ENCODE peak calls at places on chromosomes 7 and 10, in ten cellular contexts. A is CD8-positive, alpha-beta T cell; H is endothelial cell; Q is Peyer's patch; L is B cell; N is colonic mucosa; F is A549; X is RWPE1; D is epithelial cell of esophagus; T is breast epithelium. Z is an unnamed sample.

GRCh38 chr10:71998840-71999194 is 34.6 kb downstream of the CHST3 start:
- DNase-seq in A (no peak), H (no peak), Q (no peak), L (no peak), N (peak), F (peak), X (peak), D (peak), T (no peak), Z (no peak)

GRCh38 chr7:116354171-116354545 is 143.8 kb downstream of the TES start:
- DNase-seq in A (no peak), H (no peak), Q (no peak), L (no peak), N (peak), F (peak), X (peak), D (peak), T (no peak), Z (no peak)

GRCh38 chr10:95289003-95289920 is 1.5 kb downstream of the PDLIM1 start:
- DNase-seq in A (no peak), H (no peak), Q (no peak), L (no peak), N (peak), F (peak), X (peak), D (peak), T (no peak), Z (no peak)

GRCh38 chr7:91168766-91169518 is 95.3 kb upstream of the FZD1 start:
- DNase-seq in A (no peak), H (no peak), Q (no peak), L (no peak), N (no peak), F (no peak), X (no peak), D (no peak), T (no peak), Z (no peak)

GRCh38 chr10:90930070-90930837 is 9.4 kb upstream of the ANKRD1 start:
- DNase-seq in A (no peak), H (no peak), Q (no peak), L (no peak), N (no peak), F (peak), X (no peak), D (peak), T (no peak), Z (no peak)

GRCh38 chr10:93080350-93081046 is 6.8 kb downstream of the CYP26A1 start:
- DNase-seq in A (peak), H (peak), Q (peak), L (peak), N (peak), F (peak), X (peak), D (peak), T (no peak), Z (peak)

GRCh38 chr10:4046722-4047354 is 261.8 kb upstream of the KLF6 start:
- DNase-seq in A (no peak), H (no peak), Q (no peak), L (no peak), N (no peak), F (no peak), X (no peak), D (no peak), T (no peak), Z (no peak)

GRCh38 chr7:80918406-80918805 is 445 bp downstream of the SEMA3C start:
- DNase-seq in A (no peak), H (no peak), Q (no peak), L (no peak), N (no peak), F (peak), X (peak), D (peak), T (no peak), Z (no peak)

GRCh38 chr7:73303546-73303945 is 5.1 kb downstream of the NSUN5 start:
- DNase-seq in A (no peak), H (no peak), Q (no peak), L (no peak), N (no peak), F (no peak), X (no peak), D (no peak), T (no peak), Z (no peak)

GRCh38 chr7:108452707-108453106 is 3.5 kb downstream of the NRCAM start:
- DNase-seq in A (peak), H (no peak), Q (no peak), L (peak), N (no peak), F (peak), X (peak), D (peak), T (no peak), Z (no peak)

GRCh38 chr7:124940306-124940705 is 10.7 kb upstream of the POT1 start:
- DNase-seq in A (no peak), H (no peak), Q (no peak), L (no peak), N (no peak), F (no peak), X (no peak), D (no peak), T (no peak), Z (no peak)

GRCh38 chr10:105969884-105970377 is 1194.6 kb downstream of the SORCS1 start:
- DNase-seq in A (no peak), H (no peak), Q (no peak), L (no peak), N (no peak), F (no peak), X (no peak), D (no peak), T (no peak), Z (no peak)

GRCh38 chr7:6242561-6242960 is 29.9 kb downstream of the CYTH3 start:
- DNase-seq in A (no peak), H (no peak), Q (no peak), L (no peak), N (no peak), F (no peak), X (no peak), D (peak), T (no peak), Z (no peak)

GRCh38 chr7:33722383-33723096 is 182.8 kb upstream of the BMPER start:
- DNase-seq in A (no peak), H (no peak), Q (no peak), L (no peak), N (peak), F (peak), X (peak), D (peak), T (no peak), Z (no peak)

GRCh38 chr7:46390042-46390441 is 469.0 kb upstream of the IGFBP3 start:
- DNase-seq in A (no peak), H (no peak), Q (no peak), L (no peak), N (no peak), F (no peak), X (no peak), D (no peak), T (no peak), Z (no peak)

GRCh38 chr10:102705531-102705930 is 8.7 kb downstream of the ARL3 start:
- DNase-seq in A (no peak), H (no peak), Q (no peak), L (no peak), N (no peak), F (no peak), X (no peak), D (no peak), T (no peak), Z (no peak)

GRCh38 chr10:3775671-3776551 is 9.1 kb downstream of the KLF6 start:
- DNase-seq in A (no peak), H (no peak), Q (no peak), L (peak), N (no peak), F (peak), X (no peak), D (peak), T (no peak), Z (no peak)

GRCh38 chr7:141480953-141481352 is 70.3 kb upstream of the AGK start:
- DNase-seq in A (no peak), H (no peak), Q (no peak), L (no peak), N (no peak), F (no peak), X (no peak), D (no peak), T (no peak), Z (no peak)

GRCh38 chr7:118731854-118732253 is 507.4 kb downstream of the ANKRD7 start:
- DNase-seq in A (no peak), H (no peak), Q (no peak), L (no peak), N (no peak), F (peak), X (no peak), D (peak), T (no peak), Z (no peak)

GRCh38 chr7:82183633-82184032 is 259.9 kb downstream of the CACNA2D1 start:
- DNase-seq in A (no peak), H (no peak), Q (no peak), L (no peak), N (no peak), F (no peak), X (peak), D (peak), T (no peak), Z (no peak)

GRCh38 chr10:121608669-121609190 is 10.5 kb upstream of the FGFR2 start:
- DNase-seq in A (no peak), H (peak), Q (no peak), L (peak), N (peak), F (peak), X (peak), D (peak), T (peak), Z (peak)

GRCh38 chr10:43209651-43210141 is 57.2 kb downstream of the RASGEF1A start:
- DNase-seq in A (no peak), H (no peak), Q (no peak), L (no peak), N (no peak), F (no peak), X (no peak), D (no peak), T (peak), Z (no peak)

GRCh38 chr7:146960747-146961416 is 844.3 kb downstream of the CNTNAP2 start:
- DNase-seq in A (no peak), H (no peak), Q (no peak), L (no peak), N (no peak), F (no peak), X (no peak), D (no peak), T (no peak), Z (no peak)
- TF ChIP-seq CTCF in A (no peak), H (no peak), Q (no peak), L (no peak), N (no peak), F (no peak), X (no peak), D (no peak), T (no peak), Z (no peak)

DNA sequence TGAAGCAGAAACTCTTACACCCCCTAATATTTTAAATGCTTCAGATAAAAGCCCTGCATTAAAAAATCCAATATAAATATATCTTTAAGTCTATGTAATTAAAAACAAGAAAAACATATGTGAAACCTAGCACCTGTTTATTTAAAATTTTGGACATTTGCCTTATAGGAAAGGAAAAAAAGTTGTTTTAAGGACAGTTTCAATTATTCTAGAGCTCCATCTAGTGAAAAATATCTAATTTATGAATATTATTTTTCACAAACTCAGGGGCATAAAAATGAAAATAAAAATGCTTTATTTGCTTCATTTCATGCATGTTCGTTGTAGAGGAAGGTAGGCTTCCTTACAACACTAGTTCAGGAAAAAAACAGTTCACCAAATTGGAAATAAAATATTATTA is 26.1 kb downstream of the ENKUR start:
- DNase-seq in A (no peak), H (no peak), Q (no peak), L (no peak), N (no peak), F (no peak), X (no peak), D (no peak), T (no peak), Z (no peak)
- TF ChIP-seq CTCF in A (no peak), H (no peak), Q (peak), L (no peak), N (no peak), F (peak), X (peak), D (no peak), T (no peak), Z (no peak)

GRCh38 chr10:126930506-126931458 is 25.6 kb downstream of the DOCK1 start:
- DNase-seq in A (no peak), H (no peak), Q (no peak), L (no peak), N (no peak), F (no peak), X (no peak), D (no peak), T (peak), Z (no peak)
- TF ChIP-seq CTCF in A (no peak), H (no peak), Q (no peak), L (no peak), N (no peak), F (no peak), X (no peak), D (no peak), T (no peak), Z (no peak)

GRCh38 chr7:44348300-44348699 is 22.9 kb upstream of the CAMK2B start:
- DNase-seq in A (no peak), H (peak), Q (no peak), L (no peak), N (no peak), F (peak), X (no peak), D (peak), T (no peak), Z (no peak)
- TF ChIP-seq CTCF in A (no peak), H (no peak), Q (no peak), L (no peak), N (no peak), F (peak), X (no peak), D (peak), T (no peak), Z (no peak)

DNA sequence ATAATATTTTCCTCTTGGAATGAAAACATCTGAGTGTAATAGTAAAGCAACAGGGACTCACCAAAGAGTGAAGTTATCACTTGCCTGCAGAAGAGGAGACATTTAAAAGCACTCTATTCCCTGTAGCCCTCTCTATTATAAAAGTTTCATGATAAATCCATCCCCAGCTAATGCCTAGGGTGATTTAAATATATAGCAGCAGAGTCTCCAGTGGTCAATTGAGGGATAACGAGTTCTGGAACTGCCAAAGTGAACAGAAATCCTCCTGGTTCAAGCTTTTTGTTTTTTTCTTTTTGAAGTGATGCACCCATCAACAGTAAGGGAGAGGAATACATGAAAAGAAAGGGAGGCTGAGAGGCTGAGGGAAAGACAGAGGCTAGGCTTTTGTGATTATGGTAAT is 87.3 kb downstream of the EVX1 start:
- DNase-seq in A (no peak), H (no peak), Q (no peak), L (no peak), N (no peak), F (no peak), X (peak), D (no peak), T (no peak), Z (no peak)
- TF ChIP-seq CTCF in A (no peak), H (peak), Q (no peak), L (no peak), N (no peak), F (no peak), X (peak), D (peak), T (no peak), Z (peak)

GRCh38 chr7:151808296-151809155 is 68.4 kb downstream of the PRKAG2 start:
- DNase-seq in A (no peak), H (no peak), Q (no peak), L (no peak), N (no peak), F (peak), X (peak), D (peak), T (no peak), Z (no peak)
- TF ChIP-seq CTCF in A (no peak), H (no peak), Q (no peak), L (no peak), N (no peak), F (no peak), X (no peak), D (no peak), T (no peak), Z (no peak)

GRCh38 chr7:128739048-128739962 is at the start of gene CALU:
- DNase-seq in A (peak), H (peak), Q (peak), L (peak), N (peak), F (peak), X (peak), D (peak), T (peak), Z (peak)
- TF ChIP-seq CTCF in A (no peak), H (no peak), Q (no peak), L (no peak), N (no peak), F (no peak), X (no peak), D (no peak), T (no peak), Z (no peak)

DNA sequence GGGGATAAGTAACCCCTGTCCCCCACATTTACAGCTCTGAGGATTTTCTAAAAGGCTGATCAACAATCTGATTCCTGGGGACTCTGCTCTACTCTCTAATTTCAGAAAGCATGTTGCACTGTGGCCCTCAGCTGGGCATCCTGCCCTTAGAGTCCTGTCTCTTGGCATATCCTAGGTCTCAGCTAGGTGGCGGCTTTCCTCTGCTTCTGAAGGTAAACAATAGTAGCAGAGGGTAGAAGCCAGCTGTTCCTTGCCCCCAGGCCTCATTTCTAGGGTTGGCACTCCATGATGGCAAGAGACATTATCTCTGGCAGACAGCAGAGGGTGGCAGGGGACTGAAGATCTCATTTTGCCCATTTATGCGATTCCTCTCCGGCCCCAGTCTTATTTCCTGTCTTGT is 77.0 kb downstream of the ADCYAP1R1 start:
- DNase-seq in A (no peak), H (no peak), Q (no peak), L (no peak), N (no peak), F (no peak), X (no peak), D (peak), T (no peak), Z (no peak)
- TF ChIP-seq CTCF in A (no peak), H (no peak), Q (no peak), L (no peak), N (no peak), F (no peak), X (no peak), D (peak), T (no peak), Z (no peak)

DNA sequence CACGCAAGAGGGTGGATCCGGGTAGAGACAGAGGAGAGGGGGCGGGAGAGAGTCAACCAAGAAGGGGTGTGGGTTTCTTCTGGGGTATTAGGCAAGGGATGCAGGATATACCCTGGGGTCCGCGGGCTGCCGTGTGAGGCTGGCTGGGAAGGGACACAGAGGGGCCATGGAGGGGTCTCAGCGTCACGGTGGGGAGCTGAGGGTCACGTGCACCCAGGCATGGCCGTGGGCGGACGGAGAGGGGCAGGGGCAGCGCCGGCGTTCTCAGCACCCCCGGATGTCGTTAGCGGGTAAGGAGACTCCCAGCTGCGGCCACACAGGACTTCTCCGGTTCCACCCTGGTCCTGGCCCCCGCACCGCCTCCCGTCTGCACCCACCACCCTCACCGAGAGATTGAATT is 70.3 kb downstream of the MICALL2 start:
- DNase-seq in A (no peak), H (no peak), Q (no peak), L (no peak), N (no peak), F (no peak), X (no peak), D (no peak), T (no peak), Z (no peak)
- TF ChIP-seq CTCF in A (no peak), H (no peak), Q (no peak), L (no peak), N (no peak), F (no peak), X (no peak), D (no peak), T (no peak), Z (no peak)

Z was measured in neural crest cell.